ENCODE peak calls at places on chromosomes 16 and 17, in eight cellular contexts. B is left cardiac atrium; Z is NCI-H1092 treated with DMSO at 0.1 percent for 48 hours; Q is tibial artery; K is activated T-helper 9 cell treated with anti-CD3 and anti-CD28 coated beads, Interleukin-2, amount 50 U/mL, for 16 hours; Y is SK-N-DZ; W is stimulated activated CD8-positive, alpha-beta memory T cell treated with anti-CD3 and anti-CD28 coated beads, Interleukin-15, amount 100 ng/mL, for 1 hour; I is RPMI8226. L is an unnamed sample.
A peak's percentile ranks its signal among the peaks of the same experiment; 100 is the strongest.

GRCh38 chr17:40425741-40426140 is 8.0 kb upstream of the TOP2A start:
- DNase-seq in B (no peak), Z (no peak), I (no peak), K (no peak), W (no peak), Q (peak; percentile 47), Y (no peak), L (no peak)

GRCh38 chr17:39171933-39172332 is 6.0 kb upstream of the ARL5C start:
- DNase-seq in B (no peak), Q (no peak), Y (no peak), W (no peak), I (peak; percentile 68), Z (no peak), K (no peak), L (no peak)

GRCh38 chr17:16353702-16354174 is 469 bp upstream of the CENPV start:
- DNase-seq in K (no peak), W (no peak), B (no peak), I (no peak), Q (no peak), Z (no peak), Y (no peak), L (no peak)

GRCh38 chr17:50148226-50149098 is 2.0 kb downstream of the PPP1R9B start:
- DNase-seq in Q (peak; percentile 90), B (peak; percentile 66), I (peak; percentile 85), K (peak; percentile 77), W (peak; percentile 54), Z (no peak), Y (no peak), L (peak; percentile 82)

GRCh38 chr17:50063516-50064252 is 7.8 kb downstream of the ITGA3 start:
- DNase-seq in I (no peak), Z (no peak), W (no peak), B (no peak), Q (no peak), K (no peak), Y (no peak), L (no peak)

GRCh38 chr16:70589998-70590471 is 56.3 kb upstream of the IL34 start:
- DNase-seq in Y (no peak), Q (no peak), I (no peak), K (no peak), B (no peak), Z (no peak), W (no peak), L (no peak)

GRCh38 chr17:60390881-60391418 is 983 bp downstream of the USP32 start:
- DNase-seq in B (peak; percentile 28), W (no peak), Q (no peak), Y (peak; percentile 41), K (no peak), I (peak; percentile 42), Z (peak; percentile 51), L (peak; percentile 52)

GRCh38 chr17:81189670-81190530 is 23.9 kb upstream of the AATK start:
- DNase-seq in Z (peak; percentile 5), B (no peak), I (no peak), Q (no peak), Y (no peak), K (no peak), W (no peak), L (no peak)

GRCh38 chr17:927611-928461 is 51.7 kb downstream of the NXN start:
- DNase-seq in K (no peak), Q (no peak), I (peak; percentile 31), W (no peak), B (no peak), Z (no peak), Y (no peak), L (no peak)

GRCh38 chr16:58582971-58583765 is 46.5 kb downstream of the CNOT1 start:
- DNase-seq in Y (no peak), B (peak; percentile 27), W (no peak), I (no peak), Q (no peak), K (no peak), Z (no peak), L (no peak)

GRCh38 chr17:1022278-1023024 is 25.5 kb downstream of the TIMM22 start:
- DNase-seq in Y (no peak), K (no peak), W (no peak), B (peak; percentile 77), I (no peak), Z (no peak), Q (peak; percentile 97), L (no peak)

GRCh38 chr16:57341441-57342303 is 16.9 kb upstream of the CCL22 start:
- DNase-seq in Y (no peak), I (peak; percentile 63), B (no peak), Q (no peak), K (no peak), Z (no peak), W (no peak), L (no peak)